ENCODE peak calls at places on chromosomes 6 and 20, in ten cellular contexts. One of them, this sample, is unnamed.

GRCh38 chr6:132072271-132072670 is 121.1 kb upstream of the CCN2 start:
- DNase-seq in skeletal muscle cell: no peak
- DNase-seq in nephron progenitor cell: no peak
- DNase-seq in activated CD4-positive, alpha-beta memory T cell treated with anti-CD3 and anti-CD28 coated beads, Interleukin-2, amount 10 ng/mL, durations not matched to agents 7 days and 5 days: no peak
- DNase-seq in NCI-H345: no peak
- DNase-seq in brain microvascular endothelial cell: no peak
- DNase-seq in mesendoderm: no peak
- DNase-seq in fibroblast of the aortic adventitia: no peak
- DNase-seq in NCI-H460: no peak
- DNase-seq in HTR-8/SVneo: no peak
- DNase-seq in this sample: no peak

GRCh38 chr20:3115190-3116107 is 30.9 kb upstream of the AVP start:
- DNase-seq in fibroblast of the aortic adventitia: peak; percentile 65
- DNase-seq in NCI-H460: peak; percentile 56
- DNase-seq in skeletal muscle cell: no peak
- DNase-seq in activated CD4-positive, alpha-beta memory T cell treated with anti-CD3 and anti-CD28 coated beads, Interleukin-2, amount 10 ng/mL, durations not matched to agents 7 days and 5 days: peak; percentile 22
- DNase-seq in HTR-8/SVneo: peak; percentile 87
- DNase-seq in brain microvascular endothelial cell: peak; percentile 25
- DNase-seq in nephron progenitor cell: peak; percentile 47
- DNase-seq in mesendoderm: peak; percentile 84
- DNase-seq in NCI-H345: peak; percentile 86
- DNase-seq in this sample: peak; percentile 48

GRCh38 chr20:47304287-47304686 is 52.2 kb downstream of the ZMYND8 start:
- DNase-seq in activated CD4-positive, alpha-beta memory T cell treated with anti-CD3 and anti-CD28 coated beads, Interleukin-2, amount 10 ng/mL, durations not matched to agents 7 days and 5 days: no peak
- DNase-seq in nephron progenitor cell: no peak
- DNase-seq in HTR-8/SVneo: no peak
- DNase-seq in mesendoderm: no peak
- DNase-seq in skeletal muscle cell: no peak
- DNase-seq in fibroblast of the aortic adventitia: peak; percentile 56
- DNase-seq in NCI-H345: peak; percentile 41
- DNase-seq in brain microvascular endothelial cell: no peak
- DNase-seq in NCI-H460: no peak
- DNase-seq in this sample: no peak

GRCh38 chr6:31659649-31660223 is 842 bp downstream of the C6orf47 start:
- DNase-seq in fibroblast of the aortic adventitia: peak; percentile 33
- DNase-seq in activated CD4-positive, alpha-beta memory T cell treated with anti-CD3 and anti-CD28 coated beads, Interleukin-2, amount 10 ng/mL, durations not matched to agents 7 days and 5 days: no peak
- DNase-seq in skeletal muscle cell: no peak
- DNase-seq in nephron progenitor cell: no peak
- DNase-seq in brain microvascular endothelial cell: no peak
- DNase-seq in NCI-H460: no peak
- DNase-seq in NCI-H345: no peak
- DNase-seq in HTR-8/SVneo: no peak
- DNase-seq in mesendoderm: no peak
- DNase-seq in this sample: no peak

GRCh38 chr20:63782051-63782471 is 42.5 kb downstream of the SLC2A4RG start:
- DNase-seq in mesendoderm: peak; percentile 36
- DNase-seq in NCI-H345: no peak
- DNase-seq in fibroblast of the aortic adventitia: no peak
- DNase-seq in nephron progenitor cell: no peak
- DNase-seq in skeletal muscle cell: no peak
- DNase-seq in brain microvascular endothelial cell: no peak
- DNase-seq in HTR-8/SVneo: no peak
- DNase-seq in activated CD4-positive, alpha-beta memory T cell treated with anti-CD3 and anti-CD28 coated beads, Interleukin-2, amount 10 ng/mL, durations not matched to agents 7 days and 5 days: peak; percentile 59
- DNase-seq in NCI-H460: no peak
- DNase-seq in this sample: peak; percentile 68

GRCh38 chr6:5996701-5997419 is 9.9 kb downstream of the NRN1 start:
- DNase-seq in NCI-H345: peak; percentile 22
- DNase-seq in brain microvascular endothelial cell: peak; percentile 34
- DNase-seq in mesendoderm: peak; percentile 28
- DNase-seq in fibroblast of the aortic adventitia: no peak
- DNase-seq in skeletal muscle cell: no peak
- DNase-seq in HTR-8/SVneo: peak; percentile 48
- DNase-seq in activated CD4-positive, alpha-beta memory T cell treated with anti-CD3 and anti-CD28 coated beads, Interleukin-2, amount 10 ng/mL, durations not matched to agents 7 days and 5 days: no peak
- DNase-seq in nephron progenitor cell: peak; percentile 74
- DNase-seq in NCI-H460: no peak
- DNase-seq in this sample: no peak

GRCh38 chr6:40390144-40390800 is 196.9 kb downstream of the LRFN2 start:
- DNase-seq in fibroblast of the aortic adventitia: no peak
- DNase-seq in NCI-H460: no peak
- DNase-seq in activated CD4-positive, alpha-beta memory T cell treated with anti-CD3 and anti-CD28 coated beads, Interleukin-2, amount 10 ng/mL, durations not matched to agents 7 days and 5 days: peak; percentile 8
- DNase-seq in mesendoderm: no peak
- DNase-seq in HTR-8/SVneo: no peak
- DNase-seq in brain microvascular endothelial cell: no peak
- DNase-seq in nephron progenitor cell: no peak
- DNase-seq in NCI-H345: no peak
- DNase-seq in skeletal muscle cell: no peak
- DNase-seq in this sample: no peak

GRCh38 chr20:461254-462198 is 807 bp downstream of the TBC1D20 start:
- DNase-seq in skeletal muscle cell: no peak
- DNase-seq in HTR-8/SVneo: peak; percentile 48
- DNase-seq in activated CD4-positive, alpha-beta memory T cell treated with anti-CD3 and anti-CD28 coated beads, Interleukin-2, amount 10 ng/mL, durations not matched to agents 7 days and 5 days: peak; percentile 69
- DNase-seq in mesendoderm: peak; percentile 60
- DNase-seq in fibroblast of the aortic adventitia: peak; percentile 35
- DNase-seq in nephron progenitor cell: peak; percentile 65
- DNase-seq in NCI-H345: peak; percentile 36
- DNase-seq in brain microvascular endothelial cell: peak; percentile 19
- DNase-seq in NCI-H460: no peak
- DNase-seq in this sample: peak; percentile 62

GRCh38 chr6:106223300-106223930 is 102.1 kb downstream of the ATG5 start:
- DNase-seq in NCI-H345: peak; percentile 68
- DNase-seq in skeletal muscle cell: peak; percentile 38
- DNase-seq in mesendoderm: peak; percentile 68
- DNase-seq in HTR-8/SVneo: peak; percentile 18
- DNase-seq in nephron progenitor cell: peak; percentile 61
- DNase-seq in brain microvascular endothelial cell: peak; percentile 75
- DNase-seq in activated CD4-positive, alpha-beta memory T cell treated with anti-CD3 and anti-CD28 coated beads, Interleukin-2, amount 10 ng/mL, durations not matched to agents 7 days and 5 days: peak; percentile 79
- DNase-seq in NCI-H460: peak; percentile 64
- DNase-seq in fibroblast of the aortic adventitia: peak; percentile 90
- DNase-seq in this sample: peak; percentile 77

GRCh38 chr20:34954905-34955231 is 738 bp downstream of the GSS start:
- DNase-seq in NCI-H345: peak; percentile 56
- DNase-seq in fibroblast of the aortic adventitia: no peak
- DNase-seq in HTR-8/SVneo: no peak
- DNase-seq in NCI-H460: peak; percentile 26
- DNase-seq in mesendoderm: peak; percentile 58
- DNase-seq in brain microvascular endothelial cell: peak; percentile 35
- DNase-seq in activated CD4-positive, alpha-beta memory T cell treated with anti-CD3 and anti-CD28 coated beads, Interleukin-2, amount 10 ng/mL, durations not matched to agents 7 days and 5 days: no peak
- DNase-seq in skeletal muscle cell: no peak
- DNase-seq in nephron progenitor cell: no peak
- DNase-seq in this sample: no peak

GRCh38 chr20:34396408-34396807 is 33.3 kb downstream of the ITCH start:
- DNase-seq in skeletal muscle cell: no peak
- DNase-seq in activated CD4-positive, alpha-beta memory T cell treated with anti-CD3 and anti-CD28 coated beads, Interleukin-2, amount 10 ng/mL, durations not matched to agents 7 days and 5 days: no peak
- DNase-seq in fibroblast of the aortic adventitia: no peak
- DNase-seq in HTR-8/SVneo: no peak
- DNase-seq in nephron progenitor cell: no peak
- DNase-seq in NCI-H460: no peak
- DNase-seq in NCI-H345: no peak
- DNase-seq in mesendoderm: no peak
- DNase-seq in brain microvascular endothelial cell: no peak
- DNase-seq in this sample: no peak

GRCh38 chr6:131054392-131055250 is 8.4 kb downstream of the EPB41L2 start:
- DNase-seq in activated CD4-positive, alpha-beta memory T cell treated with anti-CD3 and anti-CD28 coated beads, Interleukin-2, amount 10 ng/mL, durations not matched to agents 7 days and 5 days: no peak
- DNase-seq in HTR-8/SVneo: no peak
- DNase-seq in brain microvascular endothelial cell: no peak
- DNase-seq in NCI-H345: no peak
- DNase-seq in nephron progenitor cell: no peak
- DNase-seq in skeletal muscle cell: no peak
- DNase-seq in fibroblast of the aortic adventitia: no peak
- DNase-seq in NCI-H460: no peak
- DNase-seq in mesendoderm: peak; percentile 61
- DNase-seq in this sample: no peak

GRCh38 chr6:42260424-42260888 is 42.8 kb upstream of the MRPS10 start:
- DNase-seq in NCI-H460: no peak
- DNase-seq in skeletal muscle cell: no peak
- DNase-seq in nephron progenitor cell: no peak
- DNase-seq in NCI-H345: peak; percentile 75
- DNase-seq in fibroblast of the aortic adventitia: no peak
- DNase-seq in mesendoderm: peak; percentile 60
- DNase-seq in HTR-8/SVneo: no peak
- DNase-seq in brain microvascular endothelial cell: no peak
- DNase-seq in activated CD4-positive, alpha-beta memory T cell treated with anti-CD3 and anti-CD28 coated beads, Interleukin-2, amount 10 ng/mL, durations not matched to agents 7 days and 5 days: no peak
- DNase-seq in this sample: no peak

GRCh38 chr6:1381397-1382330 is 7.7 kb upstream of the FOXF2 start:
- DNase-seq in NCI-H345: no peak
- DNase-seq in mesendoderm: peak; percentile 67
- DNase-seq in NCI-H460: peak; percentile 35
- DNase-seq in fibroblast of the aortic adventitia: no peak
- DNase-seq in nephron progenitor cell: peak; percentile 90
- DNase-seq in brain microvascular endothelial cell: no peak
- DNase-seq in skeletal muscle cell: no peak
- DNase-seq in HTR-8/SVneo: no peak
- DNase-seq in activated CD4-positive, alpha-beta memory T cell treated with anti-CD3 and anti-CD28 coated beads, Interleukin-2, amount 10 ng/mL, durations not matched to agents 7 days and 5 days: peak; percentile 50
- DNase-seq in this sample: no peak

GRCh38 chr6:30321692-30322388 is 4.9 kb upstream of the TRIM39 start:
- DNase-seq in brain microvascular endothelial cell: no peak
- DNase-seq in activated CD4-positive, alpha-beta memory T cell treated with anti-CD3 and anti-CD28 coated beads, Interleukin-2, amount 10 ng/mL, durations not matched to agents 7 days and 5 days: no peak
- DNase-seq in skeletal muscle cell: no peak
- DNase-seq in mesendoderm: peak; percentile 14
- DNase-seq in HTR-8/SVneo: no peak
- DNase-seq in NCI-H460: peak; percentile 16
- DNase-seq in fibroblast of the aortic adventitia: peak; percentile 65
- DNase-seq in nephron progenitor cell: no peak
- DNase-seq in NCI-H345: no peak
- DNase-seq in this sample: no peak